ENCODE peak calls at places on chromosomes 16 and 17, in six cellular contexts. V is A549, P is K562, I is GM12878, Z is HepG2, B is H1. R is an unnamed sample.

GRCh38 chr17:66451188-66452149 is 149.1 kb downstream of the PRKCA start:
- DNase-seq in I (no peak), Z (peak), V (peak), B (peak), P (peak), R (peak)

GRCh38 chr17:19003543-19003965 is 1.0 kb downstream of the FAM83G start:
- DNase-seq in I (no peak), V (no peak), P (no peak), Z (no peak), B (no peak), R (no peak)

GRCh38 chr16:72969146-72969545 is 78.8 kb downstream of the ZFHX3 start:
- DNase-seq in B (no peak), P (no peak), V (no peak), Z (no peak), I (no peak), R (no peak)

GRCh38 chr16:78505544-78506371 is 406.3 kb downstream of the WWOX start:
- DNase-seq in P (peak), Z (peak), V (no peak), B (peak), I (no peak), R (no peak)

GRCh38 chr16:52976539-52977167 is 76.0 kb downstream of the CHD9NB start:
- DNase-seq in Z (peak), I (no peak), B (no peak), V (peak), P (peak), R (peak)

GRCh38 chr17:29620271-29620670 is 2.4 kb downstream of the CORO6 start:
- DNase-seq in Z (no peak), I (no peak), B (no peak), P (peak), V (peak), R (no peak)

GRCh38 chr16:59552164-59552563 is 818.0 kb upstream of the GOT2 start:
- DNase-seq in I (no peak), B (no peak), P (no peak), Z (peak), V (no peak), R (no peak)

GRCh38 chr17:31467502-31468256 is 76.2 kb downstream of the RAB11FIP4 start:
- DNase-seq in B (peak), V (no peak), P (no peak), Z (peak), I (no peak), R (peak)

GRCh38 chr16:30051518-30051917 is 14.0 kb upstream of the ALDOA start:
- DNase-seq in Z (no peak), I (no peak), P (no peak), V (no peak), B (no peak), R (no peak)

GRCh38 chr17:14299261-14300093 is 1.4 kb upstream of the HS3ST3B1 start:
- DNase-seq in V (peak), B (peak), I (no peak), Z (peak), P (peak), R (no peak)

GRCh38 chr16:69798466-69798865 is 36.3 kb downstream of the WWP2 start:
- DNase-seq in Z (no peak), V (no peak), B (no peak), I (no peak), P (no peak), R (no peak)

GRCh38 chr16:35325936-35326335 is 1866.5 kb downstream of the TP53TG3F start:
- DNase-seq in V (no peak), I (no peak), B (no peak), Z (no peak), P (no peak), R (no peak)

GRCh38 chr16:62035115-62036092 is 834 bp downstream of the CDH8 start:
- DNase-seq in Z (no peak), V (no peak), I (no peak), B (peak), P (no peak), R (peak)

GRCh38 chr16:87266846-87267245 is 50.3 kb downstream of the C16orf95 start:
- DNase-seq in Z (no peak), B (no peak), V (no peak), P (no peak), I (no peak), R (peak)

GRCh38 chr17:62644487-62645173 is 17.2 kb downstream of the MRC2 start:
- DNase-seq in P (peak), V (no peak), I (no peak), B (peak), Z (peak), R (peak)

GRCh38 chr17:7484964-7485377 is 805 bp downstream of the POLR2A start:
- DNase-seq in P (no peak), Z (no peak), B (no peak), V (no peak), I (no peak), R (no peak)

GRCh38 chr16:73965591-73965990 is 331.0 kb upstream of the PSMD7 start:
- DNase-seq in V (no peak), B (no peak), P (no peak), Z (no peak), I (no peak), R (no peak)

GRCh38 chr17:68591583-68591982 is 9.6 kb downstream of the FAM20A start:
- DNase-seq in I (no peak), P (peak), V (no peak), B (peak), Z (no peak), R (no peak)

GRCh38 chr16:80900593-80900954 is 96.2 kb upstream of the CDYL2 start:
- DNase-seq in Z (no peak), P (no peak), V (no peak), B (no peak), I (no peak), R (no peak)

GRCh38 chr16:89843409-89844350 is 15.4 kb downstream of the SPIRE2 start:
- DNase-seq in Z (no peak), I (no peak), V (no peak), P (no peak), B (no peak), R (no peak)

GRCh38 chr16:89623511-89624232 is 10.2 kb downstream of the DPEP1 start:
- DNase-seq in I (no peak), B (no peak), P (no peak), Z (peak), V (no peak), R (no peak)

GRCh38 chr16:22204091-22204655 is 1.9 kb upstream of the EEF2K start:
- DNase-seq in I (no peak), Z (no peak), B (no peak), V (no peak), P (no peak), R (no peak)

GRCh38 chr16:71626858-71627213 is 852 bp downstream of the MARVELD3 start:
- DNase-seq in Z (no peak), B (peak), I (no peak), P (peak), V (peak), R (no peak)

GRCh38 chr17:66398059-66398458 is 95.6 kb downstream of the PRKCA start:
- DNase-seq in Z (no peak), I (no peak), B (no peak), P (no peak), V (no peak), R (peak)

GRCh38 chr17:3935140-3935542 is 18.9 kb upstream of the P2RX1 start:
- DNase-seq in V (peak), B (peak), Z (peak), I (no peak), P (peak), R (peak)

GRCh38 chr17:35414247-35414646 is 18.1 kb downstream of the SLFN12 start:
- DNase-seq in I (no peak), V (no peak), Z (no peak), P (no peak), B (no peak), R (no peak)

DNA sequence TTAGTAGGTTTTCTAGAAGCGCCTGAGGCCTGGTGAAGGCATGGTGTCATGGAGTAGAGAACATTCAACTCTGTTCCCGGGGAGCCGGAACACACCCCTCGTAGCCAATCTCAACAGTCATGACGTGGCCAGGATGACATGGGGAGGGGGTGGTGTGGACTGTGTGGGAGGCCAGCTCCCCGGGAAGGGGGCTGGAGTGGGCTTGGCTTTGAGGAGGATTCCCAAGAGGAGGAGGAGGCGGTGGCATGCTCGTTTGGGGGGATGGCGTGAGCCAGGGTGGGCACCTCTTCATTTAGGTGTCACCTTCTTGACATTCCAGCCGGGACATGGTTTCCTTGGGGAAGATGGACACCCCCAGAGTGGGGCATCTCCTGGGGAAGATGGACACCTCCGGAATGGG is 257.5 kb downstream of the SEC14L1 start:
- DNase-seq in Z (no peak), B (no peak), P (no peak), V (no peak), I (no peak), R (no peak)
- H3K4me2 ChIP-seq in Z (no peak), B (no peak), P (no peak), V (no peak), I (no peak), R (no peak)

DNA sequence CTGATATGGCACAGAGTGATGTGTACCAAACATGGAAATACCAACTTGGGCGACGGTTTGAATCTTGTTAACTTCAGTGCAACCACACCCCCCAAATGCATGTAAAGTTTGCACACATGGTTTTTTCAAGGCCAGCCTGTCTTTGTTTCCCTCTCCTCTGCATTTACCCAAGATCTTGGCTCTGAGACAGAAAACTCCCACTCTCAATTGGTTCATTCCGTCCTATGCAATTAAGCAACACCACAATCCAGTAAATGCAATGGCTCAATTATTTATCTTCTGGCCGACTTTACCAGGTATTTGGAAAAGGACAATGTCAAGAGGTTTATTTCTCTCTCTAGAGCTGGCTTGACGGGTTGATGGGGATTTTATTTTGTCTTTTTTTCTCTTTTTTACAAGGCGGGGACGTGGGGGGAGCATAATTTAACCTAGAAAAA is 1.0 kb downstream of the STAT3 start:
- DNase-seq in V (no peak), B (no peak), I (no peak), P (peak), Z (peak), R (peak)
- TF ChIP-seq EP300 in V (no peak), B (no peak), I (no peak), P (no peak), Z (no peak), R (no peak)

GRCh38 chr17:15892679-15893332 is 52.1 kb upstream of the ADORA2B start:
- DNase-seq in P (no peak), I (no peak), B (no peak), Z (peak), V (no peak), R (no peak)
- H3K4me2 ChIP-seq in P (no peak), I (no peak), B (no peak), Z (peak), V (peak), R (no peak)

GRCh38 chr17:81140695-81141094 is 24.6 kb upstream of the PVALEF start:
- DNase-seq in P (no peak), I (no peak), V (no peak), B (no peak), Z (no peak), R (no peak)

GRCh38 chr17:81138500-81138899 is 26.8 kb upstream of the PVALEF start:
- DNase-seq in P (no peak), Z (no peak), B (no peak), I (no peak), V (no peak), R (no peak)

GRCh38 chr17:81138083-81138482 is 27.2 kb upstream of the PVALEF start:
- DNase-seq in B (no peak), P (no peak), Z (no peak), I (no peak), V (no peak), R (no peak)

GRCh38 chr17:81139428-81139827 is 25.9 kb upstream of the PVALEF start:
- DNase-seq in P (no peak), V (no peak), I (no peak), Z (no peak), B (no peak), R (no peak)

GRCh38 chr17:81139965-81140364 is 25.3 kb upstream of the PVALEF start:
- DNase-seq in Z (no peak), V (no peak), I (no peak), P (no peak), B (no peak), R (no peak)
- TF ChIP-seq EP300 in Z (no peak), V (no peak), I (no peak), P (no peak), B (no peak), R (no peak)

GRCh38 chr17:57338257-57338919 is 82.1 kb downstream of the MSI2 start:
- DNase-seq in I (peak), Z (no peak), B (no peak), P (peak), V (no peak), R (no peak)
- H3K4me2 ChIP-seq in I (peak), Z (no peak), B (no peak), P (no peak), V (no peak), R (no peak)